ENCODE peak calls at places on chromosomes 3 and 15, in five cellular contexts. One of them, this sample, is unnamed.

GRCh38 chr3:47495886-47496285 is 17.6 kb downstream of the ELP6 start:
- DNase-seq in tibial nerve: no peak
- DNase-seq in heart left ventricle: no peak
- DNase-seq in GM23338: no peak
- DNase-seq in astrocyte: no peak
- DNase-seq in this sample: no peak

GRCh38 chr3:134360046-134360445 is 14.2 kb downstream of the AMOTL2 start:
- DNase-seq in heart left ventricle: no peak
- DNase-seq in astrocyte: no peak
- DNase-seq in GM23338: no peak
- DNase-seq in tibial nerve: no peak
- DNase-seq in this sample: no peak

GRCh38 chr3:56980798-56981390 is 79.6 kb upstream of the SPATA12 start:
- DNase-seq in GM23338: no peak
- DNase-seq in astrocyte: peak; percentile 99
- DNase-seq in heart left ventricle: peak; percentile 60
- DNase-seq in tibial nerve: no peak
- DNase-seq in this sample: peak; percentile 73

GRCh38 chr3:66261318-66261717 is 40.5 kb downstream of the SLC25A26 start:
- DNase-seq in GM23338: no peak
- DNase-seq in tibial nerve: no peak
- DNase-seq in astrocyte: peak; percentile 38
- DNase-seq in heart left ventricle: no peak
- DNase-seq in this sample: no peak

GRCh38 chr3:44442591-44443309 is 34.7 kb downstream of the ZNF445 start:
- DNase-seq in astrocyte: no peak
- DNase-seq in heart left ventricle: no peak
- DNase-seq in tibial nerve: no peak
- DNase-seq in GM23338: no peak
- DNase-seq in this sample: no peak

GRCh38 chr15:75307778-75308390 is 25.2 kb downstream of the GOLGA6D start:
- DNase-seq in heart left ventricle: peak; percentile 36
- DNase-seq in GM23338: peak; percentile 93
- DNase-seq in astrocyte: no peak
- DNase-seq in tibial nerve: no peak
- DNase-seq in this sample: no peak

GRCh38 chr3:35965908-35966307 is 326.6 kb downstream of the ARPP21 start:
- DNase-seq in astrocyte: peak; percentile 17
- DNase-seq in tibial nerve: no peak
- DNase-seq in heart left ventricle: no peak
- DNase-seq in GM23338: peak; percentile 68
- DNase-seq in this sample: no peak

GRCh38 chr15:64247906-64248541 is 85.2 kb upstream of the PPIB start:
- DNase-seq in astrocyte: peak; percentile 91
- DNase-seq in tibial nerve: no peak
- DNase-seq in GM23338: peak; percentile 79
- DNase-seq in heart left ventricle: no peak
- DNase-seq in this sample: no peak

GRCh38 chr15:94894056-94894455 is 662.7 kb downstream of the MCTP2 start:
- DNase-seq in tibial nerve: no peak
- DNase-seq in heart left ventricle: no peak
- DNase-seq in GM23338: no peak
- DNase-seq in astrocyte: no peak
- DNase-seq in this sample: no peak

GRCh38 chr3:72810063-72810462 is 38.2 kb downstream of the SHQ1 start:
- DNase-seq in tibial nerve: no peak
- DNase-seq in GM23338: peak; percentile 64
- DNase-seq in astrocyte: no peak
- DNase-seq in heart left ventricle: no peak
- DNase-seq in this sample: no peak

GRCh38 chr3:85801955-85802354 is 843.2 kb downstream of the CADM2 start:
- DNase-seq in astrocyte: no peak
- DNase-seq in tibial nerve: no peak
- DNase-seq in GM23338: peak; percentile 70
- DNase-seq in heart left ventricle: no peak
- DNase-seq in this sample: no peak

GRCh38 chr15:69131362-69132215 is 28.8 kb upstream of the GLCE start:
- DNase-seq in tibial nerve: no peak
- DNase-seq in GM23338: no peak
- DNase-seq in astrocyte: no peak
- DNase-seq in heart left ventricle: peak; percentile 36
- DNase-seq in this sample: no peak

GRCh38 chr3:105518201-105518600 is 151.5 kb downstream of the ALCAM start:
- DNase-seq in GM23338: no peak
- DNase-seq in astrocyte: no peak
- DNase-seq in heart left ventricle: no peak
- DNase-seq in tibial nerve: no peak
- DNase-seq in this sample: no peak

GRCh38 chr15:92819312-92820232 is 80.6 kb upstream of the CHD2 start:
- DNase-seq in astrocyte: no peak
- DNase-seq in tibial nerve: no peak
- DNase-seq in heart left ventricle: no peak
- DNase-seq in GM23338: peak; percentile 13
- DNase-seq in this sample: no peak

GRCh38 chr15:35863655-35864054 is 317.7 kb upstream of the DPH6 start:
- DNase-seq in heart left ventricle: no peak
- DNase-seq in GM23338: no peak
- DNase-seq in astrocyte: no peak
- DNase-seq in tibial nerve: no peak
- DNase-seq in this sample: no peak

GRCh38 chr3:138684411-138684810 is 75.8 kb downstream of the FAIM start:
- DNase-seq in astrocyte: no peak
- DNase-seq in heart left ventricle: no peak
- DNase-seq in GM23338: no peak
- DNase-seq in tibial nerve: no peak
- DNase-seq in this sample: no peak
- H3K4me1 ChIP-seq in astrocyte: peaks cover 5% of the 10 kb centered on the region
- H3K4me1 ChIP-seq in heart left ventricle: no peaks in the 10 kb centered on the region
- H3K4me1 ChIP-seq in GM23338: no peaks in the 10 kb centered on the region
- H3K4me1 ChIP-seq in tibial nerve: no peaks in the 10 kb centered on the region
- H3K4me1 ChIP-seq in this sample: peaks cover 3% of the 10 kb centered on the region

DNA sequence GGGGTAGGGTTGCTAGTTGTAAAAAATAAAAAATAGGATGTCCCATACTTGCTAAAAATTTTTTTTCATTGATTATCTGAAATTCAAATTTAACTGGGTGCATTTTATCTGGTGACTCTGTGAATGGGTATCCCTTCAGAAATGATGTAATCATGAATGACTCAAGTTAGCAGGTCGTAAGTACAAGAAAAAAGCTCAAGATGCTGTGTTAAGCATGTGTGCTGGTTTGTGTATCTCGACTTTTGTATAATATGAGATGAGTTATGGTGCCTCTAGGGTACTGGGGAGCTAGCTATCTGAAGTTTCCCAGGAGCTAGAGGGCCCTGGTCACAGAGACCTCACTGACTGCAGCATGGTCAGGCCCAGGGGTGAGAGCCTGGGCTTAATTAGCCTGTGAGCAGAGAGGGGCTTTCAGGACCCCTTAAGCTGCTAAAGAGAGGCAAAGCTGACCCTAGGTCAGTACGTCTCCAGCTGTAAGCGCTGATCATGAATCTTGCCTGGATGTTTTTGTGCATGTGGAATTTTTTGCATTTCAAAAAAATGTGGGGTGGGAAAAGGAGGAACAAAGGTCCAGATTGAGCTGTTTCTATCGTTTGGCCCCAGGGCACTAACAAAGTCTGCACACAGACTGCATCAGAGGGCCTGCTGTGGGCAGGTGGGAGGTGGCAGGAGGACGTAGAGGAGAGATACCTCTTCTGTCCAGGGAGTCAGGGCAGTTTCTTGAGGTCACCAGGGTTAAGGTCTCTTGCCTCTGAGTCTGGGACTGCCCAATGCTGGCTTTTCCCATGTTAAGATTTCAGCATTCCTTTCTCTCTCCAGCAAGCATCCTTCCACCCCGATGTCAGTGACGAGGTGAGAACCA is 233.2 kb upstream of the TPM1 start:
- DNase-seq in heart left ventricle: no peak
- DNase-seq in GM23338: no peak
- DNase-seq in tibial nerve: no peak
- DNase-seq in astrocyte: peak; percentile 60
- DNase-seq in this sample: no peak
- H3K4me1 ChIP-seq in heart left ventricle: no peaks in the 10 kb centered on the region
- H3K4me1 ChIP-seq in GM23338: peaks cover 6% of the 10 kb centered on the region
- H3K4me1 ChIP-seq in tibial nerve: no peaks in the 10 kb centered on the region
- H3K4me1 ChIP-seq in astrocyte: peaks cover 12% of the 10 kb centered on the region
- H3K4me1 ChIP-seq in this sample: no peaks in the 10 kb centered on the region

DNA sequence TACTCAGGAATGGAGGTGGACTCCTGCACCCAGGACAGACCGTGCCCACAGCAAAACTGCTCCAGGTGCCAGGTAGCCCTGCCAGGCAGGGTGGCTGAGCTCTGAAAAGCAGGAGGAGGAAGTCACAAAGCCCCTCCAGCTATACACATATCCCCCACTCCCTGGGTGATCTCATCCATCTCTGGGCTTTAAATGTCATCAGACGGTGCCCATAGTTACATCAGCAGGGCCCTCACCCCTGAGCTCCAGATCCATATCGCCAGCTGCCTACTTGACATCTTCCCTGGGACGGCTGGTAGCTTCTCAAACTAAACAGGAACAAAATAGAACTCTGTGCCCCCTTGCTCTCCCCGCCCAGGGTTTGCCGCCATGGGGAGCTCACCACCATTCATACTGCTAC is 87.7 kb downstream of the MEGF11 start:
- DNase-seq in GM23338: no peak
- DNase-seq in heart left ventricle: no peak
- DNase-seq in tibial nerve: no peak
- DNase-seq in astrocyte: no peak
- DNase-seq in this sample: no peak
- H3K4me1 ChIP-seq in GM23338: no peaks in the 10 kb centered on the region
- H3K4me1 ChIP-seq in heart left ventricle: no peaks in the 10 kb centered on the region
- H3K4me1 ChIP-seq in tibial nerve: no peaks in the 10 kb centered on the region
- H3K4me1 ChIP-seq in astrocyte: no peaks in the 10 kb centered on the region
- H3K4me1 ChIP-seq in this sample: no peaks in the 10 kb centered on the region

GRCh38 chr3:3296858-3297430 is 117.5 kb upstream of the CRBN start:
- DNase-seq in tibial nerve: no peak
- DNase-seq in GM23338: peak; percentile 3
- DNase-seq in heart left ventricle: no peak
- DNase-seq in astrocyte: no peak
- DNase-seq in this sample: no peak

DNA sequence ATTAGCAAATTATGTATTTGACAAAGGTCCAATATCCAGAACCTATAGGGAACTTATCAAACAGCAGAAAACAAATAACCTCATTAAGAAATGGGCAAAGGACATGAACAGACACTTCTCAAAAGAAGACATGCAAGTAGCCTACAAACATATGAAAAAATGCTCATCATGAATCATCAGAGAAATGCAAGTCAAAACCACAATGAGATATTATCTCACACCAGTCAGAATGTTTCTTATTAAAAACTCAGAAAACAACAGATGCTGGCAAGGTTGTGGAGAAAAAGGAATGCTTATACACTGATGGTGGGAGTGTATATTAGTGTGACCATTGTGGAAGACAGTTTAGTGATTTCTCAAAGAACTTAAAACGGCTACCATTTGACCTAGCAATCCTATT is 116.1 kb upstream of the CRBN start:
- DNase-seq in astrocyte: no peak
- DNase-seq in tibial nerve: no peak
- DNase-seq in GM23338: no peak
- DNase-seq in heart left ventricle: no peak
- DNase-seq in this sample: no peak
- H3K4me1 ChIP-seq in astrocyte: no peaks in the 10 kb centered on the region
- H3K4me1 ChIP-seq in tibial nerve: no peaks in the 10 kb centered on the region
- H3K4me1 ChIP-seq in GM23338: no peaks in the 10 kb centered on the region
- H3K4me1 ChIP-seq in heart left ventricle: no peaks in the 10 kb centered on the region
- H3K4me1 ChIP-seq in this sample: no peaks in the 10 kb centered on the region

DNA sequence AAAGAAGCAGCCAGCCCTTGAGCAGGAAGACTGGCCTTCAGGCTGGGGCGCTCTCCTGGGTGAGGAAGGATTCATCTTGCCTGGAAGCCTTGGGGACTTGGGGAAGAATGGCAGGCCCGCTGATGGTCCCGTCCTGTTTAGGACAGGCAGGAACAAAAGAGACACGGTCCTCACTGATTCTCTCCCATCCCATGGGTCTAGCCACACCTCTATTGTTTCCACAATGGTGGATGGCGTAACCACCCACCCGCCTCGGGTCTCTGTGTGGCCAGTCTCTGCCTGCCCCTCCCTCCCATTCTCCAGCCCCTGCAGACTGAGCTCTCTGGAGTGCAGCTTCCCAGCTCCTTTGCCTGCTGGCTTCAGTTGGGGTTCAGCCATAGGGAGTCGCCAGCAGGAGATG is 284.3 kb downstream of the UACA start:
- DNase-seq in astrocyte: no peak
- DNase-seq in heart left ventricle: no peak
- DNase-seq in tibial nerve: no peak
- DNase-seq in GM23338: no peak
- DNase-seq in this sample: peak; percentile 40
- H3K4me1 ChIP-seq in astrocyte: peaks cover 19% of the 10 kb centered on the region
- H3K4me1 ChIP-seq in heart left ventricle: peaks cover 17% of the 10 kb centered on the region
- H3K4me1 ChIP-seq in tibial nerve: peaks cover 11% of the 10 kb centered on the region
- H3K4me1 ChIP-seq in GM23338: no peaks in the 10 kb centered on the region
- H3K4me1 ChIP-seq in this sample: peaks cover 2% of the 10 kb centered on the region

DNA sequence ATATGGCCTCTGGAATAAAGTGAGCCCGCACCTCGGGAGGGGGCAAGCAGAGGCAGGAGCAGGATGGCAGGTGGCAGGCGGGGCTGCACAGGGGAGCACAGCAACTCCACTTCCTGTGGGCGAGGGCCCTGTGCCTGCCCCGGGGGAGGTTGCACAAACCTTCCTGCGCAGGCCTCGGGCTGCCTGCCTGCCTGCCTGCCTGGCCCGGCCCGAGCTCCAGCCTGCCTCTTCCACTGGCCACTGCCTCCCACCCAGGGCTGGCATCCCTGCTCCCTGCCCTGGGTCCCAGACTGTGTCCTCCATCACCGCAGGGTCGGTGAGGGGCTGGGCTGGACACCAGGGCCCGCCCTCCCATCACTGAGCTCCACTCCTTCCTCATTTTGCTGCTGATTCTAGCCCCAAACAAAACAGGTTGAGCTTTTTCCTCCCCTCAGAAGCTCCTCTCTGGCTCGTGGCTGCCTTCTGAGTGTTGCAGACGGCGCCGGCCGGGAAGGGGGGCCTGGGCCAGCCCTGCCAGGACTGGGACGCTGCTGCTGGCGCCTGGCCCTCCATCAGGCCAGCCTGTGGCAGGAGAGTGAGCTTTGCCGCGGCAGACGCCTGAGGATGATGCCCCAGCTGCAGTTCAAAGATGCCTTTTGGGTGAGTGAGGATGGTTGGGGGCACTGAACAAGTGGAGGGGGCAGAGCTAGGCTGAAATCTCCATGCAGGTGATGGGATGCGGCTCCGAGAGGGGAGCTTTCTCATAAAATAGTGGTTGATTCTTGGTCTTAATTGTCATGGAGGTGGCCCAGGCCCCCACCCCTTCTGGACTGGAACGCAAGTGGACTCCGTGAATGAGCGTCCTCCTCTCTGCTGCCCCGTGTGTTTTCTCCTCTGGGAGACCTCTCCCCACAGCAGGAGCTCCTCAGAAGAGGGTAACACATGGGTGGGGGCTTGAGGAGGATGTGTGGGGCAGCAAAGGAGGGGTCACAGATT is at the start of gene PSTPIP1:
- DNase-seq in GM23338: no peak
- DNase-seq in astrocyte: no peak
- DNase-seq in heart left ventricle: peak; percentile 62
- DNase-seq in tibial nerve: no peak
- DNase-seq in this sample: peak; percentile 88
- H3K4me1 ChIP-seq in GM23338: no peaks in the 10 kb centered on the region
- H3K4me1 ChIP-seq in astrocyte: peaks cover 5% of the 10 kb centered on the region
- H3K4me1 ChIP-seq in heart left ventricle: peaks cover 20% of the 10 kb centered on the region
- H3K4me1 ChIP-seq in tibial nerve: peaks cover 15% of the 10 kb centered on the region
- H3K4me1 ChIP-seq in this sample: peaks cover 5% of the 10 kb centered on the region

GRCh38 chr3:111762535-111762934 is 96.5 kb upstream of the PHLDB2 start:
- DNase-seq in heart left ventricle: no peak
- DNase-seq in GM23338: no peak
- DNase-seq in tibial nerve: no peak
- DNase-seq in astrocyte: peak; percentile 86
- DNase-seq in this sample: no peak
- H3K4me1 ChIP-seq in heart left ventricle: peaks cover 45% of the 10 kb centered on the region
- H3K4me1 ChIP-seq in GM23338: no peaks in the 10 kb centered on the region
- H3K4me1 ChIP-seq in tibial nerve: peaks cover 22% of the 10 kb centered on the region
- H3K4me1 ChIP-seq in astrocyte: peaks cover 32% of the 10 kb centered on the region
- H3K4me1 ChIP-seq in this sample: no peaks in the 10 kb centered on the region

This sample was measured in right cardiac atrium.